ENCODE peak calls at places on chromosomes 12 and 14, in five cellular contexts. D, F, Y, M and W are unnamed samples.

GRCh38 chr12:25438638-25439037 is 114.4 kb downstream of the LMNTD1 start:
- DNase-seq in M (peak), F (no peak), Y (no peak), D (no peak), W (no peak)

GRCh38 chr14:23441076-23441475 is 5.6 kb upstream of the MYH7 start:
- DNase-seq in F (no peak), D (no peak), M (no peak), Y (no peak), W (no peak)

GRCh38 chr12:130739571-130739970 is 23.5 kb upstream of the RIMBP2 start:
- DNase-seq in M (no peak), F (no peak), Y (no peak), D (no peak), W (no peak)

GRCh38 chr14:23364604-23365352 is at the start of gene EFS:
- DNase-seq in M (no peak), D (no peak), F (no peak), Y (no peak), W (no peak)

GRCh38 chr14:29930283-29930682 is 2.6 kb upstream of the PRKD1 start:
- DNase-seq in M (peak), Y (no peak), D (peak), F (no peak), W (no peak)

GRCh38 chr14:68451676-68452387 is 341.0 kb downstream of the ZFP36L1 start:
- DNase-seq in Y (no peak), M (no peak), D (no peak), F (no peak), W (no peak)

GRCh38 chr12:53205747-53206146 is 1.3 kb downstream of the ITGB7 start:
- DNase-seq in M (no peak), D (no peak), Y (no peak), F (no peak), W (peak)

GRCh38 chr14:90741682-90741946 is 74.6 kb downstream of the TTC7B start:
- DNase-seq in Y (no peak), M (no peak), F (no peak), D (no peak), W (no peak)

GRCh38 chr14:76109087-76109880 is 42.4 kb upstream of the GPATCH2L start:
- DNase-seq in M (no peak), F (no peak), D (peak), Y (no peak), W (no peak)

GRCh38 chr14:22689186-22689585 is 45.0 kb upstream of the OR6J1 start:
- DNase-seq in M (peak), Y (peak), F (no peak), D (peak), W (peak)

GRCh38 chr12:132343294-132343972 is 14.0 kb upstream of the GALNT9 start:
- DNase-seq in M (no peak), Y (no peak), F (no peak), D (no peak), W (no peak)

GRCh38 chr12:68878283-68878682 is 54.7 kb downstream of the CPM start:
- DNase-seq in Y (no peak), D (no peak), M (no peak), F (no peak), W (no peak)

GRCh38 chr14:103522649-103523582 is at the start of gene CKB:
- DNase-seq in D (no peak), F (peak), M (no peak), Y (no peak), W (no peak)

GRCh38 chr12:4579305-4580097 is 17.5 kb downstream of the DYRK4 start:
- DNase-seq in M (peak), Y (no peak), F (no peak), D (no peak), W (no peak)

GRCh38 chr12:87813476-87814234 is 215.5 kb downstream of the C12orf50 start:
- DNase-seq in D (no peak), F (no peak), M (no peak), Y (peak), W (no peak)

GRCh38 chr14:79841433-79841832 is 369.9 kb downstream of the DIO2 start:
- DNase-seq in D (no peak), M (no peak), F (no peak), Y (no peak), W (no peak)

GRCh38 chr12:88921890-88922532 is 341.7 kb upstream of the KITLG start:
- DNase-seq in F (no peak), M (no peak), Y (no peak), D (no peak), W (no peak)

GRCh38 chr12:21354641-21355040 is 18.1 kb upstream of the IAPP start:
- DNase-seq in Y (no peak), F (no peak), M (no peak), D (no peak), W (no peak)

GRCh38 chr14:53519137-53519536 is 366.0 kb upstream of the DDHD1 start:
- DNase-seq in F (no peak), Y (no peak), M (no peak), D (no peak), W (no peak)

GRCh38 chr12:31000751-31001150 is 72.9 kb upstream of the DDX11 start:
- DNase-seq in M (no peak), Y (no peak), D (no peak), F (no peak), W (no peak)

GRCh38 chr12:52566847-52567291 is 6.8 kb downstream of the KRT74 start:
- DNase-seq in Y (no peak), F (no peak), D (no peak), M (no peak), W (no peak)

GRCh38 chr12:118103601-118104382 is at the start of gene VSIG10:
- DNase-seq in M (peak), F (peak), D (peak), Y (no peak), W (peak)

GRCh38 chr14:100709252-100709955 is 17.3 kb upstream of the DLK1 start:
- DNase-seq in M (no peak), Y (no peak), D (no peak), F (no peak), W (peak)

GRCh38 chr14:23882884-23883283 is 70.7 kb upstream of the DHRS4 start:
- DNase-seq in F (no peak), Y (no peak), D (no peak), M (no peak), W (no peak)

GRCh38 chr12:45731376-45731775 is 1.9 kb downstream of the ARID2 start:
- DNase-seq in M (no peak), Y (no peak), D (no peak), F (no peak), W (no peak)

GRCh38 chr12:102811125-102811737 is 105.8 kb downstream of the PAH start:
- DNase-seq in M (no peak), D (no peak), F (peak), Y (no peak), W (no peak)

GRCh38 chr14:68308695-68309094 is 484.2 kb downstream of the ZFP36L1 start:
- DNase-seq in Y (no peak), F (no peak), D (no peak), M (peak), W (no peak)

GRCh38 chr14:62443796-62444195 is 601.5 kb downstream of the KCNH5 start:
- DNase-seq in D (no peak), Y (peak), M (no peak), F (no peak), W (peak)

GRCh38 chr12:109736552-109737108 is 23.0 kb downstream of the FAM222A start:
- DNase-seq in Y (no peak), F (no peak), M (no peak), D (no peak), W (no peak)

GRCh38 chr12:121894633-121895032 is 6.0 kb downstream of the PSMD9 start:
- DNase-seq in Y (no peak), D (no peak), F (no peak), M (no peak), W (no peak)

GRCh38 chr12:75630091-75630490 is 118.7 kb upstream of the KRR1 start:
- DNase-seq in Y (no peak), D (no peak), M (no peak), F (no peak), W (no peak)

GRCh38 chr14:106848330-106849121 is 1322.1 kb downstream of the TMEM121 start:
- DNase-seq in D (no peak), F (no peak), M (no peak), Y (no peak), W (no peak)

GRCh38 chr12:6899837-6900519 is 4.6 kb upstream of the LRRC23 start:
- DNase-seq in F (no peak), M (no peak), Y (no peak), D (no peak), W (no peak)

GRCh38 chr12:100827901-100828520 is 33.4 kb downstream of the ANO4 start:
- DNase-seq in D (peak), F (peak), Y (no peak), M (peak), W (no peak)

GRCh38 chr12:121145221-121145620 is 12.5 kb downstream of the P2RX7 start:
- DNase-seq in F (no peak), D (no peak), M (no peak), Y (no peak), W (no peak)

GRCh38 chr12:48937170-48937569 is 11.9 kb upstream of the FKBP11 start:
- DNase-seq in M (no peak), F (no peak), D (no peak), Y (no peak), W (no peak)

GRCh38 chr12:124499873-124500231 is 67.6 kb downstream of the NCOR2 start:
- DNase-seq in D (no peak), M (no peak), F (no peak), Y (no peak), W (no peak)

GRCh38 chr12:125214289-125214688 is 149.1 kb downstream of the AACS start:
- DNase-seq in Y (no peak), M (no peak), D (no peak), F (no peak), W (no peak)

GRCh38 chr12:49133014-49133413 is 1.8 kb upstream of the TUBA1B start:
- DNase-seq in D (no peak), M (no peak), Y (no peak), F (no peak), W (no peak)

GRCh38 chr12:26126340-26127284 is 1.8 kb upstream of the BHLHE41 start:
- DNase-seq in M (peak), F (peak), D (no peak), Y (peak), W (peak)